ENCODE peak calls at places on chromosomes 2 and 18, in four cellular contexts. Q is bronchial epithelial cell, R is right atrium auricular region, S is fibroblast of mammary gland. D is an unnamed sample.

GRCh38 chr2:195498839-195499490 is 158.1 kb upstream of the SLC39A10 start:
- DNase-seq in Q (no peak), R (no peak), S (peak), D (peak)

GRCh38 chr2:30355306-30355705 is 91.7 kb upstream of the LCLAT1 start:
- DNase-seq in Q (no peak), R (no peak), S (no peak), D (peak)

GRCh38 chr18:53944721-53945120 is 279.7 kb downstream of the MBD2 start:
- DNase-seq in Q (no peak), R (no peak), S (peak), D (no peak)

GRCh38 chr2:10188211-10188610 is 65.7 kb downstream of the RRM2 start:
- DNase-seq in Q (peak), R (no peak), S (peak), D (no peak)

GRCh38 chr2:62196278-62196901 is 475 bp downstream of the B3GNT2 start:
- DNase-seq in Q (peak), R (no peak), S (no peak), D (no peak)

GRCh38 chr2:207394812-207395534 is 134.8 kb upstream of the CREB1 start:
- DNase-seq in Q (peak), R (no peak), S (peak), D (peak)

GRCh38 chr2:176911-177310 is 86.9 kb downstream of the SH3YL1 start:
- DNase-seq in Q (peak), R (no peak), S (no peak), D (no peak)

GRCh38 chr2:213848631-213849030 is 562.2 kb upstream of the VWC2L start:
- DNase-seq in Q (peak), R (no peak), S (peak), D (peak)

GRCh38 chr2:241478166-241478565 is 30.2 kb downstream of the STK25 start:
- DNase-seq in Q (no peak), R (no peak), S (no peak), D (no peak)

GRCh38 chr2:193806088-193806774 is 1611.5 kb upstream of the TMEFF2 start:
- DNase-seq in Q (peak), R (no peak), S (peak), D (no peak)

GRCh38 chr2:204691911-204692510 is 146.7 kb downstream of the PARD3B start:
- DNase-seq in Q (peak), R (no peak), S (peak), D (peak)

DNA sequence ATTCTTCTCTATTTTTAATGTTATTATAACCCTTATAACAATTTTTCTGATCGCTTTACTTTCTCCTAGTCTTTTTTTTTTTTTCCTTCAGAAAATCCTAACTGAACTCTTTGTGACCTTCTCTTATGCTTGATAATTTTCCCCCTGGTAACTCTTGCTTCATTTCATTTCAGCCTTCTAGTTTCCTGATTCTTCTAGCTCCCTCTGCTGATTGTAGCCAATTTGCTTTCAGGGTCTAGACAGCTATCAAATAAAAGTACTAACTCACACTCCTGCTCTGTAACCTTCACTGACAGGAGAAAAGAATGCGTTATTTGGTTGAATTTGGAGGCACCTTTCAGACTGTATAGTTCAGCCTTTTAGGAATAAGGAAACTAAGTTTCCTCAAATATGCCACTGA is 99.5 kb downstream of the RBM43 start:
- DNase-seq in Q (peak), R (no peak), S (peak), D (peak)
- TF ChIP-seq CTCF in Q (no peak), R (no peak), S (peak), D (peak)

DNA sequence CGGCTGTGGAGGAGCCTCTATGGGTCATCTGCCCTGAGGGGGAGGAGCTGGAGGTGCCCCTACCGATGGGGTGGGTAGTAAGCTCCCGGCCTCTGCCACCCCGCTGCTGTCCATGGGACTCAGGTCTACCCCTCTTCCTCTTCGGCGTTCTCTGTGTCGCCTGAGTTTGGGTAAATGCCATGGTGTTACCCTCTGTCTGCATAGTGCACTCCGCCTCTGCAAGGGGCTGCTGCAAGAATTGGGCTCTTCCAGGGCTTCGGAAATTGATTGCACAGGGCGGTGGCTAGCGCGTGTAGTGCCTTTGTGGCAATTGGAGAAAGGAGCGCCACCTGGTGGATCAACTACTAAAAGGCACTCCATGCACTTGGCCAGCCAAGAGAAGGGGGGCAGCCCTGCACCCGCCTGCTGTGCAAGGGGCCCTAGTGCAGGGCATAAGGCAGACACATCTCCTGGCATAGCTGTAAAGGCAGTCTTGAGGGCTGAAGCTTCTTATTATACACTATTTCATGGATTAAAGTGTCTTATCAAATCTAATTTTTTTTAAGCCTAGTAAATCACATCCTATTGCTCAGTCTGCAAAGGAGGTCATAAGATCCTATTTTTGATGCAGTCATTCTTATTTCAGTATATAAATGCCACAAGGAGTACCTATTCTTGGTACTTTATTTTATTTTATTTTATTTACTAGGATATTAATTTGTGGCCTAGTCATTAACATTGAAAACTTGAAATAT is 308.9 kb downstream of the PDE11A start:
- DNase-seq in Q (peak), R (peak), S (peak), D (peak)
- H3K4me3 ChIP-seq in Q (no peak), R (no peak), S (no peak), D (no peak)

GRCh38 chr2:162343492-162343823 is 474 bp upstream of the GCA start:
- DNase-seq in Q (no peak), R (no peak), S (no peak), D (no peak)

GRCh38 chr2:162340822-162341221 is 3.1 kb upstream of the GCA start:
- DNase-seq in Q (no peak), R (no peak), S (no peak), D (no peak)

GRCh38 chr2:162342841-162343240 is 1.1 kb upstream of the GCA start:
- DNase-seq in Q (no peak), R (no peak), S (no peak), D (no peak)

GRCh38 chr2:162344617-162344950 is 652 bp downstream of the GCA start:
- DNase-seq in Q (no peak), R (no peak), S (no peak), D (no peak)

GRCh38 chr2:162343824-162344616 is at the start of gene GCA:
- DNase-seq in Q (peak), R (peak), S (peak), D (peak)
- TF ChIP-seq CTCF in Q (peak), R (no peak), S (no peak), D (no peak)

DNA sequence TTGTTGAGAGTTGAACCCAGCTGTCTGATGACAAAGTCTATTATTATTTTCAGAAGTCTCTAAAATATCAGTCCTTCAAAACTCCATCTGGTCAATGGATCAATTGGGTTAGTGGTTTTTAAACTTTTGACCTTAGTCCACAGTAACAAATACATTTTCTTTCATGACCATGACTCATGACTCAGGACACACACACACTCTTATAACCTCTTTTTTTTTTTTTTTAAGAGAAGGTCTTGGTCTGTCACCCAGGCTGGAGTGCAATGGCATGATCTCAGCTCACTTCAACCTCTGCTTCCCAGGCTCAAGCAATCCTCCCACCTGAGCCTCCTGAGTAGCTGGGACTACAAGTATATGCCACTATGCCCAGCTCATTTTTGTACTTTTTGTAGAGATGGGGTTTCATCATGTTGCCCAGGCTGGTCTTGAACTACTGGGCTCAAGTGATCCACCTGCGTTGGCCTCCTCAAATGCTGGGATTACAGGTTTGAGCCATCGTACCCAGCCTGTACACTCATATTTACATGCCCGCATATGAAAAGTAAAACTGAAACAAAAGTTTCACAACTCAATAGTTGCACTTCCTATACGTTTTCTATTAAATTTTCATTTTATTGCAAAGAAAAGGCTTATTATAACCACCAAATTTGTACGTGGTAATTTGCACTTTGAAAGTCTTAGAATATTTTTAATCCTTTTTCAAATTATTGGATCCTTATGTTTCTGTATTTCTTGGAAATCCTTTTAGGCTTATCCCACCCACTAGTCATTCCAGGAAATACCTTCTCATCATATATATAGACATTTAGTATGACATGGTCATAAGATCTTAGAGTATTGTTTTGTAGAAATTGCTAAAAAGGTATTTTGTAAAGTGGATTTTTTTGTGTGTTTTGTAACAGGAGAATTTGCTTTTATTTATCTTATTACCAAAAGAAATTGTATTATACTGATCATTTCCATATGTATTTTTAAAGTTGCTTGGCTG is 199.0 kb downstream of the LPIN1 start:
- DNase-seq in Q (no peak), R (no peak), S (peak), D (no peak)
- H3K4me3 ChIP-seq in Q (no peak), R (no peak), S (no peak), D (no peak)

DNA sequence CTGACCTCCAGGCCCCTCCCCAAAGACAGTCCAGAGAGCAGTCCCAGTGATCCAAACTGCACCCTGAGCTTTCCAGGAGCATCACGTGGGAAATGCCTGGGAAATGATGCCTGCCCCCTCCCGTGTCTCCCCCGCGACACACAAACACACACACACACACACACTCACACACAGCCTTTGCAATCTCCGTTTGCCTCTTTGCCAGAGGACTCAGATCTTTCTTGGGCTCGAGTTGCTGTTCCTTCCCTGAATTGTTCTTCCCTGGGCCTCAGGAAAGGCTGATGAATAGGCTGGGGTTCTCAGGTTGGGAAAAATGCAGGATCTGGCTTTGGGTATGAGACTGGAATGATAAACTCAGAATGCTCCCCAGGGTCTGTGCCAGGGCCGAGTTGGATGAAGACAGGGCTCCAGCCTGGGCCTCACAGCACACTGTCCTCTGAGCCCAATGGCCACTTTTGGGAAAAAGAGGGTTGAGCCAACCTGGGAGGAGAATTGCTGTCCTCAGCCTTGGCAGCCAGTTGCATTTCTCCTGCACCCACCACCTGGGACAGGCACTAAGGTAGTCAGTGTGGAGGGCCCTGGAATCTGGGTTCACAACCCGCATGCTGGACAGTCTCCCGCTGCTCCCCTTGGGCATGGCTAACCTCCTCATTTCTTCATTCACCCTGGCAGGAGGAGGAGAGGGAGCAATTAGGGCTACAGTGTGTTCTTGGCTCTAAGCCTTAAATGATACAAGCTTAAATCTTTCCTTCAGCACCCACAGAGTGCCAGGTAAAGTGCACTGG is 43.9 kb upstream of the ATP6V1B1 start:
- DNase-seq in Q (no peak), R (peak), S (no peak), D (no peak)
- TF ChIP-seq CTCF in Q (no peak), R (no peak), S (no peak), D (no peak)

D was measured in foreskin fibroblast.